ENCODE peak calls at places on chromosomes 6 and 20, in six cellular contexts. J is NCI-H1417, M is WTC11, K is EL, E is SK-N-DZ, F is NCI-H1436 treated with DMSO at 0.1 percent for 48 hours. H is an unnamed sample.

GRCh38 chr6:16503919-16504554 is 257.2 kb downstream of the ATXN1 start:
- DNase-seq in K (no peak), M (no peak), J (no peak), E (no peak), F (no peak), H (no peak)

GRCh38 chr6:138404666-138405337 is 779 bp downstream of the HEBP2 start:
- DNase-seq in J (peak; percentile 34), F (no peak), M (peak; percentile 38), K (no peak), E (no peak), H (no peak)

GRCh38 chr6:46903175-46903574 is 18.6 kb downstream of the ADGRF5 start:
- DNase-seq in F (no peak), M (peak; percentile 13), E (no peak), J (no peak), K (no peak), H (no peak)

GRCh38 chr6:36639171-36639808 is 39.2 kb upstream of the CDKN1A start:
- DNase-seq in M (no peak), E (no peak), F (no peak), J (no peak), K (no peak), H (no peak)

GRCh38 chr6:1993049-1993448 is 252.4 kb downstream of the GMDS start:
- DNase-seq in J (no peak), E (no peak), M (no peak), F (no peak), K (peak; percentile 61), H (peak; percentile 7)

GRCh38 chr6:137024172-137024990 is 20.4 kb downstream of the IL20RA start:
- DNase-seq in F (no peak), J (no peak), K (no peak), E (no peak), M (no peak), H (no peak)

GRCh38 chr20:63534831-63535651 is 2.1 kb downstream of the PTK6 start:
- DNase-seq in J (peak; percentile 65), F (no peak), K (no peak), E (no peak), M (peak; percentile 20), H (no peak)

GRCh38 chr20:22341508-22341907 is 242.9 kb downstream of the FOXA2 start:
- DNase-seq in M (no peak), E (no peak), F (no peak), K (peak; percentile 1), J (no peak), H (no peak)

GRCh38 chr6:110714143-110714542 is 101.1 kb downstream of the CDK19 start:
- DNase-seq in M (no peak), E (no peak), F (no peak), J (no peak), K (no peak), H (no peak)

GRCh38 chr6:170094686-170095272 is 196.1 kb downstream of the DLL1 start:
- DNase-seq in J (no peak), E (no peak), K (no peak), M (no peak), F (no peak), H (no peak)

GRCh38 chr6:13725570-13725969 is 13.9 kb upstream of the RANBP9 start:
- DNase-seq in E (no peak), F (no peak), M (no peak), J (no peak), K (peak; percentile 30), H (no peak)

GRCh38 chr6:37866590-37867507 is 47.3 kb downstream of the ZFAND3 start:
- DNase-seq in J (no peak), M (no peak), K (peak; percentile 27), E (no peak), F (no peak), H (no peak)

GRCh38 chr6:7106752-7107577 is 796 bp upstream of the RREB1 start:
- DNase-seq in E (no peak), F (no peak), K (peak; percentile 47), M (peak; percentile 39), J (peak; percentile 23), H (peak; percentile 1)